ENCODE peak calls at places on chromosomes 5 and 9, in four cellular contexts. One of them, this sample, is unnamed.

GRCh38 chr5:36644727-36645126 is 38.3 kb downstream of the SLC1A3 start:
- DNase-seq in ascending aorta: no peak
- DNase-seq in GM23338: peak; percentile 24
- DNase-seq in HCT116: no peak
- DNase-seq in this sample: no peak

GRCh38 chr5:80082731-80083114 is 47.6 kb downstream of the THBS4 start:
- DNase-seq in ascending aorta: no peak
- DNase-seq in GM23338: peak; percentile 89
- DNase-seq in HCT116: peak; percentile 22
- DNase-seq in this sample: no peak

GRCh38 chr9:101427337-101427736 is 8.2 kb downstream of the ALDOB start:
- DNase-seq in GM23338: no peak
- DNase-seq in HCT116: no peak
- DNase-seq in ascending aorta: no peak
- DNase-seq in this sample: no peak

GRCh38 chr5:150458819-150459557 is 9.4 kb upstream of the RPS14 start:
- DNase-seq in GM23338: peak; percentile 79
- DNase-seq in HCT116: no peak
- DNase-seq in ascending aorta: peak; percentile 24
- DNase-seq in this sample: peak; percentile 95

GRCh38 chr9:16715404-16715803 is 155.1 kb downstream of the BNC2 start:
- DNase-seq in HCT116: no peak
- DNase-seq in ascending aorta: no peak
- DNase-seq in GM23338: no peak
- DNase-seq in this sample: no peak

GRCh38 chr5:138668981-138669380 is 84.2 kb upstream of the CTNNA1 start:
- DNase-seq in ascending aorta: no peak
- DNase-seq in HCT116: no peak
- DNase-seq in GM23338: no peak
- DNase-seq in this sample: no peak

GRCh38 chr5:118857700-118858099 is 130.6 kb downstream of the DTWD2 start:
- DNase-seq in ascending aorta: no peak
- DNase-seq in HCT116: no peak
- DNase-seq in GM23338: no peak
- DNase-seq in this sample: no peak

GRCh38 chr9:89723696-89724095 is 118.9 kb downstream of the GADD45G start:
- DNase-seq in ascending aorta: no peak
- DNase-seq in GM23338: no peak
- DNase-seq in HCT116: no peak
- DNase-seq in this sample: no peak

GRCh38 chr9:30140415-30140814 is 2244.0 kb upstream of the ACO1 start:
- DNase-seq in ascending aorta: no peak
- DNase-seq in HCT116: no peak
- DNase-seq in GM23338: no peak
- DNase-seq in this sample: no peak

GRCh38 chr5:30436718-30437117 is 756.8 kb upstream of the CDH6 start:
- DNase-seq in ascending aorta: no peak
- DNase-seq in HCT116: no peak
- DNase-seq in GM23338: no peak
- DNase-seq in this sample: no peak

GRCh38 chr5:140806834-140807775 is at the start of gene PCDHA4:
- DNase-seq in HCT116: no peak
- DNase-seq in ascending aorta: no peak
- DNase-seq in GM23338: peak; percentile 88
- DNase-seq in this sample: no peak

GRCh38 chr5:115875447-115875846 is 33.7 kb downstream of the AP3S1 start:
- DNase-seq in HCT116: no peak
- DNase-seq in GM23338: peak; percentile 55
- DNase-seq in ascending aorta: no peak
- DNase-seq in this sample: no peak

GRCh38 chr5:86880785-86881492 is 263.2 kb downstream of the COX7C start:
- DNase-seq in GM23338: peak; percentile 92
- DNase-seq in ascending aorta: no peak
- DNase-seq in HCT116: peak; percentile 81
- DNase-seq in this sample: no peak

GRCh38 chr5:43039468-43040286 is 442 bp downstream of the ANXA2R start:
- DNase-seq in HCT116: peak; percentile 56
- DNase-seq in GM23338: peak; percentile 60
- DNase-seq in ascending aorta: no peak
- DNase-seq in this sample: no peak
- TF ChIP-seq CTCF in HCT116: no peak
- TF ChIP-seq CTCF in GM23338: peak; percentile 15
- TF ChIP-seq CTCF in ascending aorta: no peak
- TF ChIP-seq CTCF in this sample: no peak

DNA sequence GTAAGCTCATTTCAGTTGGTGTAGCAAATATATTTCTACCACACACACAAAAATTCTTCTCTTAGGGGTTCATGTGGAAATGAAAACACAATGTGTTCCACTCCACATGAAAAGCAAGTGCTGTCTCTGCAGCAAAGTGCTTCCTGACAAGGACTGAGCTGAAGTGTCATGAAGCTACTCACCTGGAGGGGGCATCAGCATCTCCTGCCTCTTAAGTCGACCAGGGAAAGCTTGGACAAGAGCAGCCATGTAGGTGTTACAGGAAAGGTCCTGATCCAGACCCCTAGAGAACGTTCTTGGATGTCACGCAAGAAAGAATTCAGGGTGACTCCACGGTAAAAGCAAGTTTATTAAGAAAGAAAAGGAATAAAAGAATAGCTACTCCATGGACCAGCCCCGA is 62.8 kb downstream of the SV2C start:
- DNase-seq in GM23338: peak; percentile 74
- DNase-seq in HCT116: peak; percentile 51
- DNase-seq in ascending aorta: no peak
- DNase-seq in this sample: no peak
- TF ChIP-seq CTCF in GM23338: peak; percentile 74
- TF ChIP-seq CTCF in HCT116: peak; percentile 57
- TF ChIP-seq CTCF in ascending aorta: no peak
- TF ChIP-seq CTCF in this sample: no peak

GRCh38 chr5:174044855-174045254 is 651 bp upstream of the NSG2 start:
- DNase-seq in ascending aorta: no peak
- DNase-seq in HCT116: no peak
- DNase-seq in GM23338: no peak
- DNase-seq in this sample: no peak

GRCh38 chr5:174046558-174046957 is 1.1 kb downstream of the NSG2 start:
- DNase-seq in ascending aorta: no peak
- DNase-seq in GM23338: no peak
- DNase-seq in HCT116: no peak
- DNase-seq in this sample: no peak

GRCh38 chr5:174047472-174047871 is 2.0 kb downstream of the NSG2 start:
- DNase-seq in GM23338: no peak
- DNase-seq in HCT116: no peak
- DNase-seq in ascending aorta: no peak
- DNase-seq in this sample: no peak

GRCh38 chr5:174044451-174044850 is 1.1 kb upstream of the NSG2 start:
- DNase-seq in GM23338: no peak
- DNase-seq in ascending aorta: no peak
- DNase-seq in HCT116: no peak
- DNase-seq in this sample: no peak

GRCh38 chr5:174045470-174046025 is at the start of gene NSG2:
- DNase-seq in HCT116: peak; percentile 86
- DNase-seq in GM23338: peak; percentile 98
- DNase-seq in ascending aorta: no peak
- DNase-seq in this sample: no peak
- TF ChIP-seq CTCF in HCT116: peak; percentile 81
- TF ChIP-seq CTCF in GM23338: peak; percentile 97
- TF ChIP-seq CTCF in ascending aorta: peak; percentile 4
- TF ChIP-seq CTCF in this sample: no peak

GRCh38 chr5:61277190-61277589 is 54.9 kb upstream of the ZSWIM6 start:
- DNase-seq in HCT116: no peak
- DNase-seq in GM23338: peak; percentile 43
- DNase-seq in ascending aorta: no peak
- DNase-seq in this sample: no peak
- TF ChIP-seq CTCF in HCT116: no peak
- TF ChIP-seq CTCF in GM23338: peak; percentile 67
- TF ChIP-seq CTCF in ascending aorta: no peak
- TF ChIP-seq CTCF in this sample: no peak

GRCh38 chr9:82763631-82764030 is 299.3 kb downstream of the RASEF start:
- DNase-seq in GM23338: peak; percentile 64
- DNase-seq in ascending aorta: no peak
- DNase-seq in HCT116: no peak
- DNase-seq in this sample: no peak
- TF ChIP-seq CTCF in GM23338: peak; percentile 71
- TF ChIP-seq CTCF in ascending aorta: no peak
- TF ChIP-seq CTCF in HCT116: no peak
- TF ChIP-seq CTCF in this sample: no peak